ENCODE peak calls at places on chromosomes 11 and 22, in four cellular contexts. D is GM12878, G is K562, Q is HepG2. E is an unnamed sample.

GRCh38 chr11:4991066-4991465 is 3.6 kb upstream of the OR51L1 start:
- DNase-seq in D (no peak), G (peak; percentile 10), Q (no peak), E (peak; percentile 28)

GRCh38 chr11:123765601-123766000 is 11.3 kb upstream of the OR6X1 start:
- DNase-seq in D (no peak), G (no peak), Q (no peak), E (no peak)

GRCh38 chr22:35746946-35747703 is 29.5 kb downstream of the APOL5 start:
- DNase-seq in D (no peak), G (no peak), Q (no peak), E (no peak)

GRCh38 chr11:66328036-66328306 is 8.3 kb downstream of the RIN1 start:
- DNase-seq in D (no peak), G (no peak), Q (no peak), E (no peak)

GRCh38 chr22:27779650-27780049 is 21.9 kb downstream of the MN1 start:
- DNase-seq in D (no peak), G (no peak), Q (no peak), E (no peak)

GRCh38 chr11:61637287-61637686 is 42.9 kb upstream of the DAGLA start:
- DNase-seq in D (no peak), G (no peak), Q (no peak), E (no peak)

GRCh38 chr11:95570845-95571244 is 218.7 kb downstream of the FAM76B start:
- DNase-seq in D (no peak), G (no peak), Q (no peak), E (no peak)

GRCh38 chr11:5366856-5367255 is 15.5 kb downstream of the OR51B6 start:
- DNase-seq in D (no peak), G (no peak), Q (no peak), E (no peak)

GRCh38 chr22:50601669-50602337 is 1.2 kb downstream of the MAPK8IP2 start:
- DNase-seq in D (no peak), G (no peak), Q (no peak), E (no peak)

GRCh38 chr11:113506893-113507292 is 31.7 kb upstream of the DRD2 start:
- DNase-seq in D (no peak), G (no peak), Q (no peak), E (no peak)

GRCh38 chr22:46907578-46908215 is 145.2 kb downstream of the TBC1D22A start:
- DNase-seq in D (no peak), G (no peak), Q (no peak), E (no peak)

GRCh38 chr11:87239531-87239930 is 201.8 kb downstream of the TMEM135 start:
- DNase-seq in D (no peak), G (no peak), Q (no peak), E (no peak)

GRCh38 chr11:102293873-102294601 is 23.2 kb upstream of the BIRC3 start:
- DNase-seq in D (no peak), G (no peak), Q (peak; percentile 54), E (peak; percentile 65)

GRCh38 chr11:61445535-61445934 is 15.6 kb downstream of the SDHAF2 start:
- DNase-seq in D (no peak), G (no peak), Q (no peak), E (no peak)

GRCh38 chr11:64856382-64857227 is 12.2 kb upstream of the CDC42BPG start:
- DNase-seq in D (no peak), G (no peak), Q (peak; percentile 68), E (no peak)

GRCh38 chr11:94557391-94557790 is 9.8 kb upstream of the PIWIL4 start:
- DNase-seq in D (no peak), G (no peak), Q (no peak), E (no peak)

GRCh38 chr11:131581006-131581405 is 210.6 kb downstream of the NTM start:
- DNase-seq in D (no peak), G (no peak), Q (no peak), E (no peak)

GRCh38 chr11:44574620-44575287 is 9.3 kb downstream of the CD82 start:
- DNase-seq in D (peak; percentile 66), G (no peak), Q (no peak), E (no peak)

GRCh38 chr11:16607675-16608644 is 130.5 kb upstream of the C11orf58 start:
- DNase-seq in D (no peak), G (peak; percentile 52), Q (no peak), E (peak; percentile 87)

GRCh38 chr11:64713031-64713780 is 9.8 kb downstream of the NRXN2 start:
- DNase-seq in D (no peak), G (peak; percentile 33), Q (no peak), E (peak; percentile 55)

GRCh38 chr22:35071784-35072183 is 5.8 kb downstream of the ISX start:
- DNase-seq in D (no peak), G (no peak), Q (no peak), E (no peak)

GRCh38 chr11:8247312-8247711 is 16.4 kb downstream of the LMO1 start:
- DNase-seq in D (no peak), G (peak; percentile 47), Q (no peak), E (peak; percentile 58)

GRCh38 chr11:74018331-74019005 is 9.6 kb upstream of the UCP3 start:
- DNase-seq in D (no peak), G (no peak), Q (peak; percentile 89), E (no peak)

GRCh38 chr11:2964782-2965181 is 27.3 kb downstream of the NAP1L4 start:
- DNase-seq in D (no peak), G (no peak), Q (no peak), E (no peak)

GRCh38 chr11:292211-293121 is 3.5 kb downstream of the PGGHG start:
- DNase-seq in D (no peak), G (no peak), Q (no peak), E (no peak)

GRCh38 chr22:46107089-46107664 is 43.1 kb upstream of the PPARA start:
- DNase-seq in D (no peak), G (no peak), Q (no peak), E (no peak)

GRCh38 chr11:13697710-13698109 is 29.2 kb downstream of the FAR1 start:
- DNase-seq in D (no peak), G (no peak), Q (no peak), E (no peak)

GRCh38 chr11:14538271-14538925 is 18.2 kb upstream of the PSMA1 start:
- DNase-seq in D (no peak), G (no peak), Q (no peak), E (no peak)

GRCh38 chr11:73978576-73979086 is 4.0 kb downstream of the UCP2 start:
- DNase-seq in D (no peak), G (no peak), Q (no peak), E (no peak)

GRCh38 chr11:1978865-1979473 is 18.7 kb downstream of the H19 start:
- DNase-seq in D (no peak), G (no peak), Q (no peak), E (no peak)

GRCh38 chr22:45886502-45886901 is 90.5 kb downstream of the WNT7B start:
- DNase-seq in D (no peak), G (no peak), Q (no peak), E (no peak)

GRCh38 chr11:28759311-28759710 is 651.1 kb downstream of the METTL15 start:
- DNase-seq in D (no peak), G (no peak), Q (no peak), E (peak; percentile 52)

DNA sequence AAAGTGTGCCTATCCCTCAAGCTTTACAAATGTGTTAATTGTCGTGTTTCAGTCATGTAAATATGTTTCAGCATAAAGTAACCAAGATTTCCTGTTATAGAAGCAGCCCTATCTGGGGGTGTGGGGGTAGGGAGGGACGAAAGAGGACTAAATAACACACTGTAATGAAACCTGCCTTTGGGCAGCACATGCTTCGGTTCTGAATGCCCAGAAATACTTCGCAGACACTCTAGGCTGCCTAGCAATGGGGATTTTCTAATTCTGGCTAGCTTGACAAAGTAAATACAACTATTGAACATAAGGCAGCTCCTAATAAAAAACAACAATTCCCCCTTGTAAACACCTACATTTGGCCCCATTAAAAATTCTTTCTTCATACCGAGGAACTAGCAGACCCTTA is 42.4 kb downstream of the PAX6 start:
- DNase-seq in D (no peak), G (no peak), Q (no peak), E (no peak)
- TF ChIP-seq JUNB in D (no peak), G (no peak), Q (no peak), E (no peak)

GRCh38 chr11:85810871-85811611 is at the start of gene SYTL2:
- DNase-seq in D (no peak), G (peak; percentile 82), Q (peak; percentile 6), E (peak; percentile 86)
- H2AFZ ChIP-seq in D (peak within 1 kb of the TSS; percentile 15), G (peak within 1 kb of the TSS; percentile 79), Q (no peak within 1 kb of the TSS), E (peak within 1 kb of the TSS; percentile 100)

GRCh38 chr22:39915295-39915726 is 14.4 kb downstream of the GRAP2 start:
- DNase-seq in D (no peak), G (no peak), Q (no peak), E (no peak)
- H4K20me1 ChIP-seq in D (no peaks in the 10 kb centered on the region), G (no peaks in the 10 kb centered on the region), Q (no peaks in the 10 kb centered on the region), E (no peaks in the 10 kb centered on the region)

GRCh38 chr11:119314748-119315138 is 2.2 kb downstream of the MCAM start:
- DNase-seq in D (no peak), G (no peak), Q (no peak), E (no peak)

GRCh38 chr11:119316729-119317591 is at the start of gene MCAM:
- DNase-seq in D (no peak), G (peak; percentile 93), Q (peak; percentile 41), E (peak; percentile 66)

GRCh38 chr11:119317592-119318239 is 786 bp upstream of the MCAM start:
- DNase-seq in D (no peak), G (no peak), Q (no peak), E (no peak)

GRCh38 chr11:119315139-119316016 is 1.6 kb downstream of the MCAM start:
- DNase-seq in D (no peak), G (peak; percentile 27), Q (no peak), E (peak; percentile 73)

GRCh38 chr11:119316017-119316728 is 757 bp downstream of the MCAM start:
- DNase-seq in D (no peak), G (peak; percentile 55), Q (no peak), E (no peak)
- TF ChIP-seq JUNB in D (no peak), G (no peak), Q (no peak), E (no peak)